ENCODE peak calls at places on chromosomes 11 and 22, in six cellular contexts. One of them, this sample, is unnamed. For H3K4me1, H3K9me3 and H3K36me3, the result is how much of the 10 kb centered on the place peaks cover.

GRCh38 chr11:67271548-67272284 is 5.4 kb downstream of the GRK2 start:
- DNase-seq in small intestine: peak
- DNase-seq in uterus: peak
- DNase-seq in stomach: no peak
- DNase-seq in thoracic aorta: no peak
- DNase-seq in left ventricle myocardium inferior: no peak
- DNase-seq in this sample: no peak

GRCh38 chr22:25484498-25484897 is 80.0 kb upstream of the GRK3 start:
- DNase-seq in thoracic aorta: no peak
- DNase-seq in uterus: no peak
- DNase-seq in stomach: no peak
- DNase-seq in small intestine: no peak
- DNase-seq in left ventricle myocardium inferior: no peak
- DNase-seq in this sample: no peak

GRCh38 chr22:23305321-23305910 is 125.1 kb downstream of the BCR start:
- DNase-seq in left ventricle myocardium inferior: no peak
- DNase-seq in uterus: peak
- DNase-seq in stomach: no peak
- DNase-seq in small intestine: no peak
- DNase-seq in thoracic aorta: no peak
- DNase-seq in this sample: no peak

GRCh38 chr11:134987223-134987768 is 575.3 kb upstream of the B3GAT1 start:
- DNase-seq in thoracic aorta: no peak
- DNase-seq in small intestine: peak
- DNase-seq in stomach: no peak
- DNase-seq in uterus: no peak
- DNase-seq in left ventricle myocardium inferior: no peak
- DNase-seq in this sample: no peak

GRCh38 chr11:15180212-15180814 is 65.6 kb downstream of the INSC start:
- DNase-seq in left ventricle myocardium inferior: no peak
- DNase-seq in uterus: no peak
- DNase-seq in small intestine: no peak
- DNase-seq in thoracic aorta: no peak
- DNase-seq in stomach: no peak
- DNase-seq in this sample: no peak

GRCh38 chr22:44292007-44292370 is 20.8 kb downstream of the SHISAL1 start:
- DNase-seq in stomach: no peak
- DNase-seq in left ventricle myocardium inferior: no peak
- DNase-seq in thoracic aorta: no peak
- DNase-seq in uterus: peak
- DNase-seq in small intestine: no peak
- DNase-seq in this sample: no peak

GRCh38 chr11:120153221-120153620 is 15.3 kb upstream of the TRIM29 start:
- DNase-seq in left ventricle myocardium inferior: no peak
- DNase-seq in thoracic aorta: no peak
- DNase-seq in small intestine: no peak
- DNase-seq in stomach: no peak
- DNase-seq in uterus: no peak
- DNase-seq in this sample: no peak

GRCh38 chr11:75557649-75558494 is 4.2 kb upstream of the SERPINH1 start:
- DNase-seq in thoracic aorta: no peak
- DNase-seq in uterus: peak
- DNase-seq in left ventricle myocardium inferior: no peak
- DNase-seq in stomach: no peak
- DNase-seq in small intestine: no peak
- DNase-seq in this sample: no peak

GRCh38 chr11:12673601-12673923 is 659 bp upstream of the TEAD1 start:
- DNase-seq in thoracic aorta: no peak
- DNase-seq in uterus: no peak
- DNase-seq in stomach: no peak
- DNase-seq in small intestine: no peak
- DNase-seq in left ventricle myocardium inferior: no peak
- DNase-seq in this sample: no peak

GRCh38 chr11:2377511-2378443 is 667 bp downstream of the CD81 start:
- DNase-seq in thoracic aorta: no peak
- DNase-seq in uterus: peak
- DNase-seq in small intestine: no peak
- DNase-seq in left ventricle myocardium inferior: peak
- DNase-seq in stomach: peak
- DNase-seq in this sample: peak

GRCh38 chr11:95503047-95503446 is 272.0 kb upstream of the SESN3 start:
- DNase-seq in stomach: no peak
- DNase-seq in small intestine: no peak
- DNase-seq in left ventricle myocardium inferior: peak
- DNase-seq in uterus: no peak
- DNase-seq in thoracic aorta: no peak
- DNase-seq in this sample: no peak

GRCh38 chr22:22616636-22617035 is 27.8 kb upstream of the GGTLC2 start:
- DNase-seq in left ventricle myocardium inferior: no peak
- DNase-seq in small intestine: no peak
- DNase-seq in uterus: no peak
- DNase-seq in thoracic aorta: no peak
- DNase-seq in stomach: no peak
- DNase-seq in this sample: no peak

GRCh38 chr22:40603088-40603605 is 33.4 kb downstream of the MRTFA start:
- DNase-seq in thoracic aorta: no peak
- DNase-seq in left ventricle myocardium inferior: no peak
- DNase-seq in stomach: no peak
- DNase-seq in small intestine: no peak
- DNase-seq in uterus: no peak
- DNase-seq in this sample: no peak

GRCh38 chr11:68021167-68021787 is 9.2 kb upstream of the NDUFS8 start:
- DNase-seq in uterus: no peak
- DNase-seq in stomach: peak
- DNase-seq in left ventricle myocardium inferior: no peak
- DNase-seq in thoracic aorta: no peak
- DNase-seq in small intestine: peak
- DNase-seq in this sample: peak

GRCh38 chr11:69055598-69056516 is 7.1 kb downstream of the TPCN2 start:
- DNase-seq in stomach: peak
- DNase-seq in thoracic aorta: no peak
- DNase-seq in left ventricle myocardium inferior: peak
- DNase-seq in small intestine: peak
- DNase-seq in uterus: no peak
- DNase-seq in this sample: no peak

GRCh38 chr22:19984201-19984753 is 32.3 kb downstream of the ARVCF start:
- DNase-seq in left ventricle myocardium inferior: peak
- DNase-seq in small intestine: no peak
- DNase-seq in uterus: peak
- DNase-seq in stomach: no peak
- DNase-seq in thoracic aorta: peak
- DNase-seq in this sample: no peak

GRCh38 chr22:48268771-48269552 is 1506.5 kb downstream of the TBC1D22A start:
- DNase-seq in small intestine: no peak
- DNase-seq in stomach: no peak
- DNase-seq in left ventricle myocardium inferior: no peak
- DNase-seq in uterus: no peak
- DNase-seq in thoracic aorta: no peak
- DNase-seq in this sample: peak

GRCh38 chr22:23105919-23106853 is 35.6 kb downstream of the RSPH14 start:
- DNase-seq in thoracic aorta: no peak
- DNase-seq in stomach: peak
- DNase-seq in small intestine: no peak
- DNase-seq in uterus: no peak
- DNase-seq in left ventricle myocardium inferior: no peak
- DNase-seq in this sample: no peak

DNA sequence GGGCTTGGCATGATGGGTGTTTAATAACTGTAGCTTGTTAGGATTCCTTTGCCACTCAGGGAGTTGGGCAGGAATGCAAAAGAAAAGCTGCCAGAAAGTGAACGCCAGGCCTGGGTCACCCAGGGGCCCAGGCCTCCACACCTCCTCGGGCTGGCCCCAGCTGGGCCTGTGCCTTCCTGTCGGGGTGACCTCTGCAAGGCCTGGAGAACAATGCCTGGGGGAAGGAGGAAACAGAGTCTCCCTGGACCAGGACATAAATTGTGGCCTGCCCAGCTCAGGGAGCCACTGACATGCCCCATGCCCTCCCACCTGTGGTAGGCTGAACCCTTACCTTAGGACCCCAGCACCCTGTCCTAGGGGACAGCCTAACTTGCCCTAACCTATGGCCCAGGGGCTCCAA is 21.9 kb downstream of the MN1 start:
- DNase-seq in left ventricle myocardium inferior: no peak
- DNase-seq in stomach: no peak
- DNase-seq in thoracic aorta: no peak
- DNase-seq in small intestine: no peak
- DNase-seq in uterus: no peak
- DNase-seq in this sample: no peak
- H3K4me1 ChIP-seq in left ventricle myocardium inferior: half or more
- H3K4me1 ChIP-seq in stomach: half or more
- H3K4me1 ChIP-seq in thoracic aorta: half or more
- H3K4me1 ChIP-seq in small intestine: under half
- H3K4me1 ChIP-seq in uterus: under half
- H3K4me1 ChIP-seq in this sample: under half

DNA sequence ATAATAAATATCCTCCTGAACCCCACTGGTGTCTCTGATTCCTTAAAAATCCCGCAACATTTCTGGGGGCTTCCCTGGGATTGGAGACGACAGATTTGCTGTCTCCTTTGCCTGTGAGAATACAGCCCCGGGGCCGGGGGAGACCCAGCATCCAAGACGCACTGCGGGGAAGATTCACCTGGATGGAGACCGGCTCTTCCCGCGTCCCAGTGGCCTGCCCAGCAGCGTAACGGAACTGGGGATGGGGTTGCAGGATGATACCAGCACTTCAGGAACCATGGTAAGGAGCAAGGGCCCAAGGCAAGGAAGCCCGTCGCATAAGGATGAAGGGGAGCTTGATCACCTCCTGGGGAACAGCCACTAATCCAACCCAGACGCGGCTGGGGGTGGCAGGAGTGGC is 53.3 kb upstream of the OR4C15 start:
- DNase-seq in stomach: no peak
- DNase-seq in small intestine: no peak
- DNase-seq in left ventricle myocardium inferior: no peak
- DNase-seq in thoracic aorta: no peak
- DNase-seq in uterus: no peak
- DNase-seq in this sample: no peak
- H3K9me3 ChIP-seq in stomach: under half
- H3K9me3 ChIP-seq in small intestine: under half
- H3K9me3 ChIP-seq in left ventricle myocardium inferior: under half
- H3K9me3 ChIP-seq in thoracic aorta: under half
- H3K9me3 ChIP-seq in uterus: under half
- H3K9me3 ChIP-seq in this sample: under half

GRCh38 chr22:42842658-42843370 is 14.3 kb downstream of the ARFGAP3 start:
- DNase-seq in stomach: no peak
- DNase-seq in left ventricle myocardium inferior: no peak
- DNase-seq in small intestine: no peak
- DNase-seq in thoracic aorta: no peak
- DNase-seq in uterus: no peak
- DNase-seq in this sample: no peak

GRCh38 chr22:42836026-42836425 is 21.0 kb downstream of the ARFGAP3 start:
- DNase-seq in small intestine: no peak
- DNase-seq in uterus: no peak
- DNase-seq in stomach: no peak
- DNase-seq in thoracic aorta: no peak
- DNase-seq in left ventricle myocardium inferior: no peak
- DNase-seq in this sample: no peak

GRCh38 chr22:42837556-42837955 is 19.5 kb downstream of the ARFGAP3 start:
- DNase-seq in small intestine: no peak
- DNase-seq in left ventricle myocardium inferior: no peak
- DNase-seq in thoracic aorta: no peak
- DNase-seq in uterus: no peak
- DNase-seq in stomach: no peak
- DNase-seq in this sample: no peak

GRCh38 chr22:42844756-42845155 is 12.3 kb downstream of the ARFGAP3 start:
- DNase-seq in thoracic aorta: no peak
- DNase-seq in left ventricle myocardium inferior: no peak
- DNase-seq in uterus: no peak
- DNase-seq in stomach: no peak
- DNase-seq in small intestine: peak
- DNase-seq in this sample: peak

DNA sequence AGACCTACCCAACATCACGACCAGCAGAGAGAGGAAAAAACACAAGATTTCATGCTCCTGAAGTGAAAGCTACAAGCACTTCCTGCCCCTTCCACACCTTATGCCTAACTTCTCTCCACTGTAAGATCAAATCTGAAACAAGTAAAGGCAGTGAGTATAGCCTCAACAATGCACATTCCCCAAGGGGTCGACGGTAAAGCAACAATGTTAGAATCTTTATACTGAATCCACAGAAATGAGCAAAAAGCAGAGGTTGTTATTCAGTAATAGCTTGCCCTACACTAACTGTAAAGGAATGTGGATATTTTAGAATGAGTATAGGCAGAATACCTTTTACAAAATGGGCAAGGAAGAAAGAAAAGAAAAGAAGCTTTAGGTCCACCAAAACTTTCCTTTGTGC is 15.6 kb downstream of the ARFGAP3 start:
- DNase-seq in thoracic aorta: no peak
- DNase-seq in stomach: no peak
- DNase-seq in uterus: no peak
- DNase-seq in left ventricle myocardium inferior: no peak
- DNase-seq in small intestine: no peak
- DNase-seq in this sample: no peak
- H3K36me3 ChIP-seq in thoracic aorta: under half
- H3K36me3 ChIP-seq in stomach: under half
- H3K36me3 ChIP-seq in uterus: under half
- H3K36me3 ChIP-seq in left ventricle myocardium inferior: half or more
- H3K36me3 ChIP-seq in small intestine: under half
- H3K36me3 ChIP-seq in this sample: under half

GRCh38 chr11:128705124-128705920 is 11.4 kb downstream of the FLI1 start:
- DNase-seq in uterus: no peak
- DNase-seq in thoracic aorta: no peak
- DNase-seq in stomach: no peak
- DNase-seq in small intestine: no peak
- DNase-seq in left ventricle myocardium inferior: no peak
- DNase-seq in this sample: no peak
- H3K4me1 ChIP-seq in uterus: under half
- H3K4me1 ChIP-seq in thoracic aorta: under half
- H3K4me1 ChIP-seq in stomach: half or more
- H3K4me1 ChIP-seq in small intestine: under half
- H3K4me1 ChIP-seq in left ventricle myocardium inferior: half or more
- H3K4me1 ChIP-seq in this sample: under half

This sample was measured in colonic mucosa.